ENCODE peak calls at places on chromosomes 1 and 21, in five cellular contexts. One of them, this sample, is unnamed.

GRCh38 chr1:47707887-47708535 is 270.2 kb downstream of the FOXD2 start:
- DNase-seq in thoracic aorta: no peak
- DNase-seq in colonic mucosa: peak
- DNase-seq in MM.1S: no peak
- DNase-seq in OCI-LY7: no peak
- DNase-seq in this sample: no peak

GRCh38 chr1:56820755-56821461 is 1.7 kb upstream of the FYB2 start:
- DNase-seq in thoracic aorta: no peak
- DNase-seq in colonic mucosa: peak
- DNase-seq in MM.1S: peak
- DNase-seq in OCI-LY7: peak
- DNase-seq in this sample: peak

GRCh38 chr1:24077278-24077978 is 34.5 kb downstream of the MYOM3 start:
- DNase-seq in thoracic aorta: no peak
- DNase-seq in colonic mucosa: no peak
- DNase-seq in MM.1S: no peak
- DNase-seq in OCI-LY7: no peak
- DNase-seq in this sample: no peak

GRCh38 chr1:52423771-52424170 is 19.4 kb downstream of the PRPF38A start:
- DNase-seq in thoracic aorta: no peak
- DNase-seq in colonic mucosa: no peak
- DNase-seq in MM.1S: no peak
- DNase-seq in OCI-LY7: no peak
- DNase-seq in this sample: no peak

GRCh38 chr1:238177351-238177750 is 286.6 kb upstream of the ZP4 start:
- DNase-seq in thoracic aorta: no peak
- DNase-seq in colonic mucosa: no peak
- DNase-seq in MM.1S: no peak
- DNase-seq in OCI-LY7: no peak
- DNase-seq in this sample: no peak

GRCh38 chr21:45380566-45380965 is 24.4 kb upstream of the COL18A1 start:
- DNase-seq in thoracic aorta: no peak
- DNase-seq in colonic mucosa: no peak
- DNase-seq in MM.1S: no peak
- DNase-seq in OCI-LY7: no peak
- DNase-seq in this sample: no peak

GRCh38 chr1:205449750-205450443 is 5.9 kb downstream of the BLACAT1 start:
- DNase-seq in thoracic aorta: no peak
- DNase-seq in colonic mucosa: peak
- DNase-seq in MM.1S: no peak
- DNase-seq in OCI-LY7: no peak
- DNase-seq in this sample: no peak

GRCh38 chr1:96329121-96329520 is 392.5 kb upstream of the PTBP2 start:
- DNase-seq in thoracic aorta: no peak
- DNase-seq in colonic mucosa: no peak
- DNase-seq in MM.1S: no peak
- DNase-seq in OCI-LY7: no peak
- DNase-seq in this sample: no peak

GRCh38 chr1:32606972-32607371 is 43.4 kb downstream of the ZBTB8OS start:
- DNase-seq in thoracic aorta: no peak
- DNase-seq in colonic mucosa: no peak
- DNase-seq in MM.1S: no peak
- DNase-seq in OCI-LY7: no peak
- DNase-seq in this sample: no peak

GRCh38 chr1:2584822-2585317 is 1.7 kb upstream of the PRXL2B start:
- DNase-seq in thoracic aorta: no peak
- DNase-seq in colonic mucosa: no peak
- DNase-seq in MM.1S: no peak
- DNase-seq in OCI-LY7: peak
- DNase-seq in this sample: no peak

GRCh38 chr1:243315455-243315854 is 59.6 kb downstream of the SDCCAG8 start:
- DNase-seq in thoracic aorta: no peak
- DNase-seq in colonic mucosa: no peak
- DNase-seq in MM.1S: peak
- DNase-seq in OCI-LY7: no peak
- DNase-seq in this sample: no peak

GRCh38 chr1:159211331-159212136 is 6.9 kb downstream of the ACKR1 start:
- DNase-seq in thoracic aorta: no peak
- DNase-seq in colonic mucosa: peak
- DNase-seq in MM.1S: peak
- DNase-seq in OCI-LY7: peak
- DNase-seq in this sample: no peak

GRCh38 chr1:171913385-171913784 is 72.1 kb downstream of the DNM3 start:
- DNase-seq in thoracic aorta: no peak
- DNase-seq in colonic mucosa: peak
- DNase-seq in MM.1S: no peak
- DNase-seq in OCI-LY7: no peak
- DNase-seq in this sample: no peak

GRCh38 chr21:19759836-19760235 is 1238.4 kb upstream of the NCAM2 start:
- DNase-seq in thoracic aorta: no peak
- DNase-seq in colonic mucosa: no peak
- DNase-seq in MM.1S: no peak
- DNase-seq in OCI-LY7: no peak
- DNase-seq in this sample: no peak

GRCh38 chr21:25561668-25562641 is 45.3 kb downstream of the MRPL39 start:
- DNase-seq in thoracic aorta: no peak
- DNase-seq in colonic mucosa: peak
- DNase-seq in MM.1S: peak
- DNase-seq in OCI-LY7: peak
- DNase-seq in this sample: no peak

GRCh38 chr1:57142999-57143398 is 177.2 kb upstream of the C8B start:
- DNase-seq in thoracic aorta: no peak
- DNase-seq in colonic mucosa: no peak
- DNase-seq in MM.1S: no peak
- DNase-seq in OCI-LY7: no peak
- DNase-seq in this sample: no peak

GRCh38 chr1:20958430-20958829 is 171.3 kb upstream of the HP1BP3 start:
- DNase-seq in thoracic aorta: no peak
- DNase-seq in colonic mucosa: no peak
- DNase-seq in MM.1S: no peak
- DNase-seq in OCI-LY7: no peak
- DNase-seq in this sample: no peak

GRCh38 chr1:20964540-20965484 is 177.7 kb upstream of the HP1BP3 start:
- DNase-seq in thoracic aorta: no peak
- DNase-seq in colonic mucosa: peak
- DNase-seq in MM.1S: peak
- DNase-seq in OCI-LY7: peak
- DNase-seq in this sample: peak

DNA sequence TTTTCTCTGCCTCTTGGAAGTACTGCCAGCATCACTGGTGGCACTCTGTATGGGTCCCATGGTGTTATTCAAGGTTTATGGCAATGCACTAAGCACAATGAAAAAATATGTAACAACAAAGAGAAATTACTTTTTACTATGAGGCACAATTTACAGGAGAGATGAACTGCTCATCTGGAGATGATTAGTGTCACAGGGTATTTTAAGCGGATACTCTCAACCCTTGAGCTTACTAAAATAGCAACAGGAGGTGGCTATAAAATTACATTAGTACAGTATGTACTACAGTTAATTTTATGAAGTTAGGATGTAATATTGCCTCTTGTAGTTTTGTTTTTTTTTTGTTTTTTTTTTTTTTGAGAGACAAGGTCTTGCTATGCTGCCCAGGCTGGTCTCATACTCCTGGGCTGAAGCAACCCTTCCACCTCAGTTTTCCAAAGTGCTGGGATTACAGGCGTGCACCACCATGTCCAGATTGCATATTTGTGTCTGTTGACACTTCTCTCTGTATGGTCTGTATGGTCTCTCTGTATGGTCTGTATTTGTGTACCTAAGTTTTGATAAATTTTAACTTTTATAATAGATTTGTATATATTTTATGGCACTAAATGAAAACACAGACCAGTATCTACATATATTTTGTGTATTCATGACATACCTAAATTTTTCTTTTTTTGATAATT is 175.6 kb upstream of the HP1BP3 start:
- DNase-seq in thoracic aorta: no peak
- DNase-seq in colonic mucosa: no peak
- DNase-seq in MM.1S: no peak
- DNase-seq in OCI-LY7: no peak
- DNase-seq in this sample: no peak
- H3K27ac ChIP-seq in thoracic aorta: no peak
- H3K27ac ChIP-seq in colonic mucosa: no peak
- H3K27ac ChIP-seq in MM.1S: no peak
- H3K27ac ChIP-seq in OCI-LY7: no peak
- H3K27ac ChIP-seq in this sample: no peak

DNA sequence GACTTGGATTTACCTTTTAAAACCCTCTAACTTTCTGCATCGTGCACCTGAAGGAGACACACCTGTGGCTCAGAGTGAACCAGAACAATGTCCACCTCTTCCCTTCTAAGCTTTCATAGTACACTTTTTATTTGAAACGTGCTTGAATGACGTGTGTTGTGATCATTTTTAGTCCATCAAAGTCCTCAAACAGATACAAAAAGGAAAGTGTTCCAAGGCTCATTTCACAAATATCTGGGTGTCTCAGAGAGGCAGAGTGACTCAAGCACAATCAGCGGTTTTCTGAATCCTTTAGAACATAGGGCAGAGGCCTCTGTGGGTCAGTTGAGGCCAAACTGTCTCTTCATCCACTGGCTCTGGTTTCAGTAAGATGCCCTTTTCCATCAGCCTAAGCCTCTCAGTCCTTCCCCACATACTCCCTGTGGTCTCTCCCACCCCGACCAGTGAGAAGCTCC is 49.7 kb downstream of the TOMM20 start:
- DNase-seq in thoracic aorta: no peak
- DNase-seq in colonic mucosa: no peak
- DNase-seq in MM.1S: peak
- DNase-seq in OCI-LY7: no peak
- DNase-seq in this sample: no peak
- H3K27ac ChIP-seq in thoracic aorta: peak
- H3K27ac ChIP-seq in colonic mucosa: peak
- H3K27ac ChIP-seq in MM.1S: peak
- H3K27ac ChIP-seq in OCI-LY7: peak
- H3K27ac ChIP-seq in this sample: peak

GRCh38 chr1:228933753-228934152 is 198.5 kb downstream of the RHOU start:
- DNase-seq in thoracic aorta: no peak
- DNase-seq in colonic mucosa: peak
- DNase-seq in MM.1S: no peak
- DNase-seq in OCI-LY7: no peak
- DNase-seq in this sample: no peak
- H3K27ac ChIP-seq in thoracic aorta: no peak
- H3K27ac ChIP-seq in colonic mucosa: no peak
- H3K27ac ChIP-seq in MM.1S: no peak
- H3K27ac ChIP-seq in OCI-LY7: no peak
- H3K27ac ChIP-seq in this sample: no peak

DNA sequence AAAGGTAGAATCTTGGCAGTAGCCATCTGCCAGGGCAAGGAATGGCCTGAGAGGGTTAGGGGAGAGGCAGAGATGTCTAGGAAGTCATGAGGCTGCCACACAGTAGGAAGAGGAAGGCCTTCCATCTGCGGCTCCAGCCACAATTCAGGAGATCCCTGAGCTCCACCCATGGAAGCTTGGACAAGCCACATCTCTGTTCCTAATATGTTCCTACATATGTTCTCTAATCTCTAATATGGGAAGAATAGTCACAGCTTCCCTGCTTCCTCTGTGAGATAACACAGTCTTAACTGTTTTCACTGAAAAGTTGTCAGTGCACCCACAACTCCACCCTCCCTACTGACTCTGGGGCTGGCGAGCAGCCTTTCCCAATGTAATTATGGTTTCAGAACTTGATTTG is 109.5 kb downstream of the CDC7 start:
- DNase-seq in thoracic aorta: no peak
- DNase-seq in colonic mucosa: no peak
- DNase-seq in MM.1S: no peak
- DNase-seq in OCI-LY7: no peak
- DNase-seq in this sample: no peak
- H3K27ac ChIP-seq in thoracic aorta: no peak
- H3K27ac ChIP-seq in colonic mucosa: no peak
- H3K27ac ChIP-seq in MM.1S: no peak
- H3K27ac ChIP-seq in OCI-LY7: no peak
- H3K27ac ChIP-seq in this sample: no peak

DNA sequence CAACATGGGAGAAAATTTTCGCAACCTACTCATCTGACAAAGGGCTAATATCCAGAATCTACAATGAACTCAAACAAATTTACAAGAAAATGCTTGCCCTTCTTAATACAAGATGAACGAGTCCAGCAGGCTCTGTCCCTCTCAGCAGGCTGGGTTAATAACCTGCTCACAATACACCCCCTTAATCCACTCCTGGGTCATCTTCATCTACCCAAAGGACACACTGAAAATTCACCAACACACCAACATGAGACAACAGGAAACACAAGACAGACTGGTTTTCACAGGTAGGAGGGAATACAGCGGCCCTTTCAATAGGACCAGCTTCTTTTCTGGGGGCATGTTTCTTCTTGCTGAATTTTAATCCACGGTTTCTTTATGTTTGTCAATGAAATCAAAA is 44.6 kb downstream of the SUSD4 start:
- DNase-seq in thoracic aorta: no peak
- DNase-seq in colonic mucosa: no peak
- DNase-seq in MM.1S: no peak
- DNase-seq in OCI-LY7: no peak
- DNase-seq in this sample: no peak
- H3K27ac ChIP-seq in thoracic aorta: no peak
- H3K27ac ChIP-seq in colonic mucosa: no peak
- H3K27ac ChIP-seq in MM.1S: no peak
- H3K27ac ChIP-seq in OCI-LY7: no peak
- H3K27ac ChIP-seq in this sample: no peak

GRCh38 chr1:21937034-21937371 is at the start of gene HSPG2:
- DNase-seq in thoracic aorta: no peak
- DNase-seq in colonic mucosa: no peak
- DNase-seq in MM.1S: no peak
- DNase-seq in OCI-LY7: no peak
- DNase-seq in this sample: no peak
- H3K27ac ChIP-seq in thoracic aorta: peak
- H3K27ac ChIP-seq in colonic mucosa: peak
- H3K27ac ChIP-seq in MM.1S: no peak
- H3K27ac ChIP-seq in OCI-LY7: no peak
- H3K27ac ChIP-seq in this sample: peak

GRCh38 chr1:61184035-61184713 is 101.8 kb downstream of the NFIA start:
- DNase-seq in thoracic aorta: peak
- DNase-seq in colonic mucosa: peak
- DNase-seq in MM.1S: no peak
- DNase-seq in OCI-LY7: no peak
- DNase-seq in this sample: peak

GRCh38 chr1:61184714-61185106 is 102.3 kb downstream of the NFIA start:
- DNase-seq in thoracic aorta: no peak
- DNase-seq in colonic mucosa: no peak
- DNase-seq in MM.1S: no peak
- DNase-seq in OCI-LY7: no peak
- DNase-seq in this sample: no peak

GRCh38 chr1:61187380-61188086 is 105.2 kb downstream of the NFIA start:
- DNase-seq in thoracic aorta: no peak
- DNase-seq in colonic mucosa: no peak
- DNase-seq in MM.1S: no peak
- DNase-seq in OCI-LY7: no peak
- DNase-seq in this sample: no peak

GRCh38 chr1:61183471-61184034 is 101.2 kb downstream of the NFIA start:
- DNase-seq in thoracic aorta: no peak
- DNase-seq in colonic mucosa: peak
- DNase-seq in MM.1S: no peak
- DNase-seq in OCI-LY7: no peak
- DNase-seq in this sample: peak

DNA sequence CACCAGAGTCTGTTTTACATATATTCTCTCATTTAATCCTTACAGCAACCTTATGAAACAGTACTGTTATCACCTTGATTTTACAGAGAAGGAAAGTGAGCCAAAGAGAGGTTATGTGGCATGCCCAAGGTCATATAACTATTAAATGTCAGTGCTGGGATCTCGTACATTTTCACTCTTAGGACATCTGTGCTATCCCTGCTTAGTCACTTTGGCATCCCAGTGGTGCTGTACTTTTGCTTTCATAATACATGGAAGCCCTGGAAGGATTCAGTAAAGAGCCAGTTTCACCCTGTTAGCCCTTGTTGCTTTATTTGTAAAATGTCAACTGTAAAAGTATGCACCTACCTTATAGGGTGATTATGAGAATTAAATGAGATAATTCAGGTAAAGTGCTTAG is 104.4 kb downstream of the NFIA start:
- DNase-seq in thoracic aorta: no peak
- DNase-seq in colonic mucosa: no peak
- DNase-seq in MM.1S: no peak
- DNase-seq in OCI-LY7: no peak
- DNase-seq in this sample: no peak
- H3K27ac ChIP-seq in thoracic aorta: peak
- H3K27ac ChIP-seq in colonic mucosa: no peak
- H3K27ac ChIP-seq in MM.1S: no peak
- H3K27ac ChIP-seq in OCI-LY7: no peak
- H3K27ac ChIP-seq in this sample: peak